ENCODE peak calls at places on chromosomes 4 and X, in ten cellular contexts. S is left colon; K is uterus; J is psoas muscle; M is NAMALWA; B is left ventricle myocardium superior; H is CD8-positive, alpha-beta T cell; G is Kasumi-1; A is activated T-cell treated with anti-CD3 and anti-CD28 coated beads for 1 hour; I is NCI-H1105. C is an unnamed sample.

GRCh38 chrX:23742693-23743622 is at the start of gene ACOT9:
- DNase-seq in M (peak; percentile 90), G (peak; percentile 80), J (peak; percentile 96), S (peak; percentile 96), H (peak; percentile 60), B (peak; percentile 95), K (peak; percentile 95), I (peak; percentile 0), A (peak; percentile 26), C (peak; percentile 64)

GRCh38 chrX:397575-397974 is 10.9 kb upstream of the PPP2R3B start:
- DNase-seq in H (no peak), G (no peak), M (no peak), S (no peak), I (no peak), B (peak; percentile 42), J (peak; percentile 64), K (no peak), A (no peak), C (no peak)

GRCh38 chrX:16725067-16725466 is 5.7 kb downstream of the SYAP1 start:
- DNase-seq in A (no peak), J (no peak), I (no peak), K (no peak), G (no peak), H (no peak), B (no peak), S (no peak), M (no peak), C (no peak)

GRCh38 chr4:137370699-137371098 is 161.6 kb downstream of the PCDH18 start:
- DNase-seq in H (no peak), K (no peak), S (no peak), I (no peak), G (no peak), M (no peak), A (no peak), B (no peak), J (no peak), C (no peak)

GRCh38 chr4:4696521-4696920 is 154.7 kb upstream of the STX18 start:
- DNase-seq in H (no peak), M (no peak), K (no peak), J (no peak), I (no peak), A (no peak), B (no peak), S (no peak), G (no peak), C (no peak)

GRCh38 chrX:47316276-47317025 is 53.9 kb upstream of the ZNF157 start:
- DNase-seq in M (no peak), H (no peak), A (no peak), K (no peak), J (no peak), G (no peak), I (no peak), B (peak; percentile 28), S (no peak), C (no peak)

GRCh38 chr4:742742-743311 is 37.2 kb downstream of the PCGF3 start:
- DNase-seq in H (peak; percentile 75), A (peak; percentile 77), G (peak; percentile 44), K (peak; percentile 48), B (peak; percentile 78), M (peak; percentile 82), J (peak; percentile 85), I (no peak), S (no peak), C (peak; percentile 54)

GRCh38 chr4:157514711-157515110 is 294.2 kb downstream of the GRIA2 start:
- DNase-seq in M (peak; percentile 9), H (no peak), S (no peak), B (no peak), K (no peak), J (no peak), I (no peak), G (no peak), A (no peak), C (no peak)

GRCh38 chr4:12116009-12116542 is 687.4 kb upstream of the HS3ST1 start:
- DNase-seq in K (no peak), H (no peak), S (no peak), I (no peak), A (no peak), G (peak; percentile 3), B (no peak), J (peak; percentile 19), M (no peak), C (no peak)

GRCh38 chr4:177052211-177052725 is 257.4 kb upstream of the NEIL3 start:
- DNase-seq in G (no peak), M (no peak), I (no peak), H (no peak), K (no peak), J (no peak), S (no peak), A (no peak), B (no peak), C (no peak)

GRCh38 chr4:168408620-168409019 is 71.7 kb downstream of the DDX60L start:
- DNase-seq in B (peak; percentile 49), G (no peak), H (no peak), S (peak; percentile 76), A (no peak), M (no peak), K (peak; percentile 77), J (peak; percentile 62), I (peak; percentile 64), C (no peak)

GRCh38 chr4:70741872-70742271 is 20.1 kb downstream of the RUFY3 start:
- DNase-seq in I (no peak), S (no peak), J (no peak), H (no peak), B (no peak), A (no peak), G (no peak), K (no peak), M (no peak), C (no peak)

GRCh38 chrX:75746891-75747639 is 38.0 kb downstream of the MAGEE2 start:
- DNase-seq in K (no peak), S (no peak), A (peak; percentile 2), I (peak; percentile 34), M (no peak), J (peak; percentile 63), H (no peak), B (peak; percentile 65), G (peak; percentile 13), C (peak; percentile 7)

GRCh38 chr4:38071801-38072567 is 111.8 kb downstream of the PTTG2 start:
- DNase-seq in G (peak; percentile 28), A (no peak), K (no peak), H (no peak), S (no peak), B (peak; percentile 59), J (no peak), I (no peak), M (peak; percentile 28), C (no peak)

GRCh38 chr4:85818700-85819099 is 343.8 kb downstream of the ARHGAP24 start:
- DNase-seq in I (no peak), B (no peak), A (no peak), M (no peak), K (no peak), G (peak; percentile 74), J (no peak), S (no peak), H (no peak), C (no peak)

GRCh38 chr4:41375561-41375960 is 118.8 kb downstream of the UCHL1 start:
- DNase-seq in H (no peak), K (no peak), S (no peak), J (peak; percentile 78), I (no peak), G (no peak), A (no peak), B (peak; percentile 59), M (no peak), C (no peak)

GRCh38 chrX:70552174-70552704 is 107.6 kb downstream of the DLG3 start:
- DNase-seq in M (no peak), A (no peak), H (no peak), J (no peak), I (no peak), K (no peak), S (no peak), B (no peak), G (peak; percentile 3), C (no peak)

GRCh38 chrX:455199-455598 is 68.5 kb upstream of the PPP2R3B start:
- DNase-seq in A (no peak), J (no peak), G (no peak), B (no peak), S (no peak), M (peak; percentile 15), H (no peak), K (no peak), I (no peak), C (no peak)

GRCh38 chr4:110195561-110196205 is 2.7 kb downstream of the ELOVL6 start:
- DNase-seq in H (no peak), K (no peak), I (no peak), B (no peak), A (no peak), M (peak; percentile 51), G (peak; percentile 6), J (no peak), S (no peak), C (no peak)

GRCh38 chr4:112889199-112889598 is 160.3 kb upstream of the ANK2 start:
- DNase-seq in S (no peak), G (no peak), H (no peak), I (no peak), M (no peak), K (no peak), A (no peak), J (no peak), B (no peak), C (no peak)

GRCh38 chr4:74109894-74110605 is 11.1 kb upstream of the CXCL2 start:
- DNase-seq in J (no peak), I (no peak), S (no peak), A (no peak), K (no peak), M (no peak), H (no peak), B (no peak), G (no peak), C (no peak)

GRCh38 chrX:10387011-10387410 is 230.2 kb downstream of the CLCN4 start:
- DNase-seq in G (no peak), B (no peak), A (no peak), H (no peak), M (no peak), J (no peak), I (no peak), S (no peak), K (no peak), C (no peak)

GRCh38 chr4:42397635-42398447 is 553 bp downstream of the SHISA3 start:
- DNase-seq in S (no peak), J (peak; percentile 61), G (peak; percentile 42), H (no peak), I (no peak), B (peak; percentile 56), A (no peak), K (no peak), M (no peak), C (no peak)

GRCh38 chrX:30751497-30751896 is 98.3 kb downstream of the GK start:
- DNase-seq in M (no peak), K (no peak), H (no peak), G (no peak), J (no peak), A (no peak), I (no peak), S (no peak), B (no peak), C (no peak)

GRCh38 chrX:24282381-24283121 is 31.3 kb downstream of the SUPT20HL2 start:
- DNase-seq in G (no peak), K (peak; percentile 58), J (no peak), B (no peak), H (no peak), I (no peak), M (peak; percentile 28), A (no peak), S (no peak), C (no peak)

GRCh38 chr4:57404463-57404862 is 294.3 kb upstream of the IGFBP7 start:
- DNase-seq in K (no peak), S (no peak), G (no peak), I (no peak), J (no peak), B (no peak), H (no peak), M (no peak), A (no peak), C (no peak)

GRCh38 chr4:174047363-174047762 is 236.1 kb downstream of the FBXO8 start:
- DNase-seq in A (no peak), M (no peak), G (peak; percentile 5), J (no peak), H (no peak), K (no peak), I (no peak), B (no peak), S (no peak), C (no peak)

GRCh38 chrX:20639115-20639514 is 372.4 kb upstream of the RPS6KA3 start:
- DNase-seq in M (no peak), S (no peak), K (no peak), J (no peak), G (no peak), I (no peak), H (no peak), A (no peak), B (no peak), C (no peak)